ENCODE peak calls at places on chromosome 3, in five cellular contexts. B is neural progenitor cell, V is hippocampal formation, M is GM12865, I is astrocyte of the spinal cord. S is an unnamed sample.

GRCh38 chr3:56796202-56796601 is 5.5 kb downstream of the ARHGEF3 start:
- DNase-seq in B (no peak), I (peak), V (no peak), M (no peak), S (peak)

GRCh38 chr3:146170591-146170990 is 9.6 kb upstream of the PLOD2 start:
- DNase-seq in B (no peak), I (no peak), M (no peak), V (no peak), S (no peak)

GRCh38 chr3:196163687-196164493 is 47.3 kb downstream of the ZDHHC19 start:
- DNase-seq in I (no peak), B (no peak), V (no peak), M (no peak), S (peak)

GRCh38 chr3:22103423-22103822 is 352.4 kb upstream of the ZNF385D start:
- DNase-seq in B (no peak), I (no peak), M (no peak), V (no peak), S (no peak)

GRCh38 chr3:63296249-63296648 is 18.1 kb downstream of the SYNPR start:
- DNase-seq in B (no peak), M (no peak), I (no peak), V (no peak), S (no peak)

GRCh38 chr3:183427206-183428139 is 946 bp downstream of the MCF2L2 start:
- DNase-seq in B (peak), I (no peak), M (no peak), V (no peak), S (no peak)

GRCh38 chr3:11622846-11623550 is 20.7 kb downstream of the VGLL4 start:
- DNase-seq in B (no peak), I (no peak), M (no peak), V (no peak), S (no peak)

GRCh38 chr3:114338651-114339357 is 45.0 kb downstream of the TIGIT start:
- DNase-seq in B (no peak), M (no peak), I (no peak), V (no peak), S (no peak)

GRCh38 chr3:9253327-9253726 is 3.9 kb upstream of the SRGAP3 start:
- DNase-seq in B (no peak), V (no peak), I (no peak), M (no peak), S (no peak)

GRCh38 chr3:105835606-105836005 is 33.2 kb downstream of the CBLB start:
- DNase-seq in M (no peak), V (no peak), B (no peak), I (no peak), S (no peak)

GRCh38 chr3:31010491-31010890 is 116.0 kb upstream of the GADL1 start:
- DNase-seq in I (peak), B (no peak), V (no peak), M (no peak), S (no peak)

GRCh38 chr3:112774293-112774926 is 72.3 kb downstream of the CD200R1L start:
- DNase-seq in I (peak), M (no peak), B (no peak), V (no peak), S (no peak)

GRCh38 chr3:167691366-167691765 is 37.6 kb upstream of the WDR49 start:
- DNase-seq in I (no peak), B (no peak), V (no peak), M (peak), S (peak)

GRCh38 chr3:49720383-49721164 is 1.1 kb upstream of the AMIGO3 start:
- DNase-seq in M (no peak), I (no peak), B (no peak), V (no peak), S (no peak)

GRCh38 chr3:5485427-5485826 is 297.9 kb downstream of the EDEM1 start:
- DNase-seq in I (no peak), B (no peak), V (no peak), M (peak), S (no peak)

GRCh38 chr3:61946925-61947324 is 385.6 kb downstream of the PTPRG start:
- DNase-seq in M (no peak), V (no peak), I (no peak), B (peak), S (no peak)

GRCh38 chr3:197730200-197730599 is 6.5 kb downstream of the RUBCN start:
- DNase-seq in B (no peak), I (peak), V (no peak), M (peak), S (no peak)

GRCh38 chr3:49454457-49454856 is 15.6 kb upstream of the DAG1 start:
- DNase-seq in B (peak), V (no peak), M (peak), I (no peak), S (peak)

GRCh38 chr3:76656531-76657070 is 383.3 kb upstream of the ROBO2 start:
- DNase-seq in V (no peak), B (no peak), I (no peak), M (no peak), S (no peak)

GRCh38 chr3:123880998-123881561 is 3.1 kb downstream of the MYLK start:
- DNase-seq in V (no peak), I (peak), M (no peak), B (peak), S (no peak)

S was measured in OCI-M1.